ENCODE peak calls at places on chromosomes 16 and 17, in eight cellular contexts. R, E, F, S, A, V, G and C are unnamed samples.
A peak's percentile ranks its signal among the peaks of the same experiment; 100 is the strongest.

GRCh38 chr16:80938035-80938927 is 68.4 kb downstream of the CMC2 start:
- DNase-seq in E (no peak), F (peak; percentile 98), V (peak; percentile 100), A (no peak), G (no peak), R (no peak), S (no peak), C (no peak)

GRCh38 chr16:75109732-75110243 is 6.8 kb downstream of the LDHD start:
- DNase-seq in F (no peak), A (peak; percentile 51), R (no peak), V (no peak), S (no peak), E (peak; percentile 85), G (peak; percentile 63), C (no peak)

GRCh38 chr16:85348921-85349334 is 236.7 kb upstream of the CIBAR2 start:
- DNase-seq in A (no peak), G (no peak), E (no peak), V (no peak), R (peak; percentile 71), S (no peak), F (no peak), C (no peak)

GRCh38 chr16:58904254-58904653 is 170.1 kb upstream of the GOT2 start:
- DNase-seq in A (no peak), F (no peak), G (no peak), R (no peak), E (no peak), V (no peak), S (no peak), C (no peak)

GRCh38 chr17:40479754-40480480 is 21.5 kb downstream of the TNS4 start:
- DNase-seq in V (no peak), R (no peak), E (peak; percentile 48), S (no peak), F (no peak), A (no peak), G (peak; percentile 26), C (no peak)

GRCh38 chr16:85004587-85005205 is 6.6 kb downstream of the ZDHHC7 start:
- DNase-seq in R (no peak), V (peak; percentile 92), A (no peak), F (peak; percentile 75), S (no peak), G (no peak), E (no peak), C (no peak)

GRCh38 chr17:45574376-45574775 is 83.9 kb upstream of the PLEKHM1 start:
- DNase-seq in F (peak; percentile 65), R (no peak), E (no peak), V (peak; percentile 86), A (no peak), G (no peak), S (no peak), C (no peak)

GRCh38 chr17:49450735-49451134 is 36.1 kb upstream of the PHB1 start:
- DNase-seq in E (no peak), G (peak; percentile 34), F (peak; percentile 18), R (no peak), A (no peak), S (no peak), V (peak; percentile 39), C (no peak)

GRCh38 chr16:81442909-81443687 is 1.5 kb upstream of the CMIP start:
- DNase-seq in R (no peak), G (no peak), V (no peak), F (no peak), S (no peak), E (no peak), A (no peak), C (no peak)

GRCh38 chr16:20613471-20613887 is 37.3 kb upstream of the ACSM2B start:
- DNase-seq in E (no peak), A (no peak), S (no peak), R (no peak), F (no peak), V (no peak), G (no peak), C (no peak)

GRCh38 chr17:50096092-50096491 is 941 bp downstream of the PDK2 start:
- DNase-seq in F (no peak), V (no peak), S (no peak), A (no peak), R (no peak), E (peak; percentile 59), G (no peak), C (no peak)

GRCh38 chr16:4298761-4299522 is 16.9 kb upstream of the GLIS2 start:
- DNase-seq in V (peak; percentile 96), S (no peak), R (peak; percentile 75), G (no peak), A (peak; percentile 90), E (peak; percentile 90), F (peak; percentile 92), C (no peak)

GRCh38 chr17:41695954-41696720 is 7.5 kb downstream of the EIF1 start:
- DNase-seq in S (no peak), A (no peak), F (peak; percentile 88), V (peak; percentile 80), R (peak; percentile 85), E (no peak), G (peak; percentile 90), C (peak; percentile 80)

GRCh38 chr17:6054372-6054771 is 15.8 kb upstream of the WSCD1 start:
- DNase-seq in V (no peak), G (no peak), R (no peak), E (no peak), F (no peak), A (no peak), S (no peak), C (no peak)

GRCh38 chr17:28306954-28307401 is 12.0 kb upstream of the TMEM97 start:
- DNase-seq in G (no peak), R (no peak), F (no peak), E (no peak), S (no peak), V (no peak), A (peak; percentile 78), C (no peak)

GRCh38 chr17:17648762-17649161 is 32.5 kb upstream of the RAI1 start:
- DNase-seq in G (no peak), S (no peak), E (no peak), V (peak; percentile 24), R (no peak), A (no peak), F (peak; percentile 62), C (no peak)

GRCh38 chr17:7496470-7497227 is 12.5 kb downstream of the POLR2A start:
- DNase-seq in F (no peak), V (no peak), R (no peak), E (peak; percentile 40), S (no peak), G (no peak), A (no peak), C (no peak)

GRCh38 chr17:21358682-21359482 is 17.3 kb upstream of the KCNJ12 start:
- DNase-seq in R (no peak), G (no peak), S (no peak), A (no peak), E (peak; percentile 50), F (peak; percentile 40), V (peak; percentile 40), C (no peak)

GRCh38 chr17:46772013-46772878 is 46.2 kb downstream of the WNT3 start:
- DNase-seq in G (no peak), E (no peak), R (no peak), S (no peak), F (no peak), A (no peak), V (peak; percentile 21), C (peak; percentile 53)

GRCh38 chr16:2035431-2036199 is 8.9 kb downstream of the NHERF2 start:
- DNase-seq in E (peak; percentile 69), A (peak; percentile 89), F (peak; percentile 82), R (peak; percentile 77), V (peak; percentile 86), S (no peak), G (no peak), C (no peak)

GRCh38 chr16:14641877-14642276 is 9.1 kb downstream of the BFAR start:
- DNase-seq in A (no peak), G (no peak), S (no peak), V (no peak), R (no peak), E (no peak), F (no peak), C (no peak)

GRCh38 chr17:1109606-1110523 is 69.9 kb downstream of the ABR start:
- DNase-seq in G (no peak), A (no peak), S (no peak), V (no peak), E (peak; percentile 91), R (peak; percentile 59), F (no peak), C (peak; percentile 65)
- TF ChIP-seq CTCF in G (peak; percentile 15), A (no peak), S (peak; percentile 19), V (peak; percentile 4), E (no peak), R (no peak), F (no peak), C (no peak)

GRCh38 chr17:75878174-75878998 is at the start of gene TRIM47:
- DNase-seq in V (peak; percentile 37), E (peak; percentile 79), A (peak; percentile 94), F (peak; percentile 88), G (no peak), S (no peak), R (no peak), C (no peak)
- TF ChIP-seq CTCF in V (peak; percentile 29), E (no peak), A (no peak), F (peak; percentile 23), G (peak; percentile 14), S (peak; percentile 37), R (no peak), C (peak; percentile 8)

DNA sequence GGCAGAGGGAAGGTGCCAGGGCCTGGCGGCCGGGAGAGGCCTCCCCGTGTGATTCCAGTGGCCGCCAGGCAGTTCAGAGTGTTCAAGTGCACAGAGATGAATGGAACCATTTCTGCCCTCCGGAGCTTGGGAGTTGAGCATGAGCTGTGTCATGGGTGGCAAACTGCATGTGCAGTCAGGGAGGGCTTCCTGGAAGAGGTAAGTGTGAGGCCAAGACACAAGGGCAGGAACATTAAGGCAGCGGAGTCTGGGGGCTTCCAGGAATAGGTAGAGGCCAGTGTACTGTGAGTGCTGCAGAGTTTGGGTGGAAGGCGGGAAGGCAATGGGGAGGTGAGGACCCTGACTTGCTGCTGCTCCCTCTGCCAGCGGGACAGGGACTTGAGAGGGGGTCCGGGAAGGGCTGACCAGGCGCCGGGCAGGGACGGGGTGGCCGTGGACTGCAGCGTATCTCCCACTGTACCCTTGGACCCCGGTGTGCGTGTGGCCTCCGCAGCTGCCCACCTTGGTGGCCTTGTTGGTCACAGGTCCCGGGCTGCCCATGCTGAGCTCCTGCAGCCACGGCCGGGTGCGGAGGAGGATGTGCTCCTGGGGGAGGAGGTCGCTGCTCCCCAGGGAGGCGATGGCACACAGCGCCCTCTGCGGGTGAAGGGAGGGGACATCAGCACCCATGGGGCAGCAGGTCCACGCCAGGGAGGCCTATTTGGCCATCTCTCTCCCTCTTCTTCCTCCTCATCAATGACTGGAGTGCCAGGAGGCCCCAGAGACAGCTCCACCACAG is 7.5 kb upstream of the CEP131 start:
- DNase-seq in S (no peak), R (no peak), E (peak; percentile 48), A (peak; percentile 80), F (no peak), G (peak; percentile 52), V (no peak), C (peak; percentile 72)
- TF ChIP-seq CTCF in S (peak; percentile 23), R (peak; percentile 36), E (no peak), A (no peak), F (peak; percentile 29), G (peak; percentile 79), V (no peak), C (peak; percentile 62)

DNA sequence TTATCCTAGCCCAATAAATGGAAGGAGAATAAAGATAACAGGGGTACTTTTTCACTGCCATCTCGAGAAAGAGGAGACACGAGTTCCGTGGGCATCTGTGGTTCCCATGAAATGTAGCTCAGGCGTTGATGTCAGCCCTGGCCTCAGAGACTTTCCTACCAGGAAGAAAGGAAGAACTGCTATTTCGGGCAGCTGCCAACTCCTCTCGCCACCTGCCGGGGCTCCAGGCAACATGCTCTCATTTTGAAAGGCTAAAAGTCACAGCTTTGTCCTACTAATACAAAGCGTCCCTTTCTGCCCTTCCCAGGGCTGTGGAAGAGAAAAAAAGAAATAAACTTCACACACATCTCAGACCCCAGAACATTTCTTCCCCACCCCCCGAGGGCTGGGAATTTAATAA is 65.8 kb downstream of the DHRS7C start:
- DNase-seq in V (no peak), E (no peak), F (no peak), S (no peak), R (no peak), G (no peak), A (no peak), C (no peak)
- TF ChIP-seq CTCF in V (peak; percentile 24), E (no peak), F (no peak), S (no peak), R (no peak), G (no peak), A (no peak), C (no peak)